ENCODE peak calls at places on chromosomes 16 and 17, in four cellular contexts. One of them, this sample, is unnamed.

GRCh38 chr17:17028059-17028877 is 14.0 kb upstream of the MPRIP start:
- DNase-seq in activated B cell treated with CpG ODN at 0.5 μM for 24 hours: no peak
- DNase-seq in left ventricle myocardium inferior: peak; percentile 77
- DNase-seq in keratinocyte: peak; percentile 92
- DNase-seq in this sample: no peak

GRCh38 chr17:50297407-50297865 is 23.2 kb downstream of the TMEM92 start:
- DNase-seq in activated B cell treated with CpG ODN at 0.5 μM for 24 hours: peak; percentile 67
- DNase-seq in left ventricle myocardium inferior: peak; percentile 64
- DNase-seq in keratinocyte: no peak
- DNase-seq in this sample: peak; percentile 75

GRCh38 chr16:17199135-17199534 is 271.6 kb downstream of the XYLT1 start:
- DNase-seq in activated B cell treated with CpG ODN at 0.5 μM for 24 hours: no peak
- DNase-seq in left ventricle myocardium inferior: no peak
- DNase-seq in keratinocyte: no peak
- DNase-seq in this sample: no peak

GRCh38 chr16:82782715-82783251 is 156.0 kb downstream of the CDH13 start:
- DNase-seq in activated B cell treated with CpG ODN at 0.5 μM for 24 hours: no peak
- DNase-seq in left ventricle myocardium inferior: peak; percentile 27
- DNase-seq in keratinocyte: no peak
- DNase-seq in this sample: no peak

GRCh38 chr17:75814021-75814395 is 29.4 kb downstream of the UNK start:
- DNase-seq in activated B cell treated with CpG ODN at 0.5 μM for 24 hours: no peak
- DNase-seq in left ventricle myocardium inferior: no peak
- DNase-seq in keratinocyte: no peak
- DNase-seq in this sample: no peak

GRCh38 chr16:88833086-88833485 is 21.4 kb upstream of the APRT start:
- DNase-seq in activated B cell treated with CpG ODN at 0.5 μM for 24 hours: no peak
- DNase-seq in left ventricle myocardium inferior: no peak
- DNase-seq in keratinocyte: no peak
- DNase-seq in this sample: no peak

GRCh38 chr16:29862383-29862883 is 593 bp downstream of the CDIPT start:
- DNase-seq in activated B cell treated with CpG ODN at 0.5 μM for 24 hours: no peak
- DNase-seq in left ventricle myocardium inferior: peak; percentile 24
- DNase-seq in keratinocyte: no peak
- DNase-seq in this sample: no peak

GRCh38 chr16:85554114-85554790 is 58.9 kb upstream of the GSE1 start:
- DNase-seq in activated B cell treated with CpG ODN at 0.5 μM for 24 hours: peak; percentile 45
- DNase-seq in left ventricle myocardium inferior: peak; percentile 67
- DNase-seq in keratinocyte: peak; percentile 23
- DNase-seq in this sample: peak; percentile 78

GRCh38 chr16:1045363-1046270 is 26.9 kb upstream of the SSTR5 start:
- DNase-seq in activated B cell treated with CpG ODN at 0.5 μM for 24 hours: no peak
- DNase-seq in left ventricle myocardium inferior: no peak
- DNase-seq in keratinocyte: no peak
- DNase-seq in this sample: no peak

GRCh38 chr17:39579318-39580081 is 28.2 kb downstream of the NEUROD2 start:
- DNase-seq in activated B cell treated with CpG ODN at 0.5 μM for 24 hours: no peak
- DNase-seq in left ventricle myocardium inferior: peak; percentile 68
- DNase-seq in keratinocyte: no peak
- DNase-seq in this sample: no peak

GRCh38 chr17:57707892-57708291 is 37.2 kb downstream of the CCDC182 start:
- DNase-seq in activated B cell treated with CpG ODN at 0.5 μM for 24 hours: no peak
- DNase-seq in left ventricle myocardium inferior: no peak
- DNase-seq in keratinocyte: no peak
- DNase-seq in this sample: no peak

GRCh38 chr16:47424846-47425245 is 36.0 kb downstream of the ITFG1 start:
- DNase-seq in activated B cell treated with CpG ODN at 0.5 μM for 24 hours: no peak
- DNase-seq in left ventricle myocardium inferior: no peak
- DNase-seq in keratinocyte: no peak
- DNase-seq in this sample: no peak

GRCh38 chr17:49966767-49967166 is 2.2 kb upstream of the DLX4 start:
- DNase-seq in activated B cell treated with CpG ODN at 0.5 μM for 24 hours: no peak
- DNase-seq in left ventricle myocardium inferior: no peak
- DNase-seq in keratinocyte: no peak
- DNase-seq in this sample: no peak

GRCh38 chr17:17752822-17753448 is 71.7 kb downstream of the RAI1 start:
- DNase-seq in activated B cell treated with CpG ODN at 0.5 μM for 24 hours: no peak
- DNase-seq in left ventricle myocardium inferior: no peak
- DNase-seq in keratinocyte: no peak
- DNase-seq in this sample: no peak

GRCh38 chr16:70252355-70252988 is 732 bp upstream of the EXOSC6 start:
- DNase-seq in activated B cell treated with CpG ODN at 0.5 μM for 24 hours: no peak
- DNase-seq in left ventricle myocardium inferior: no peak
- DNase-seq in keratinocyte: no peak
- DNase-seq in this sample: no peak
- TF ChIP-seq CTCF in activated B cell treated with CpG ODN at 0.5 μM for 24 hours: no peak
- TF ChIP-seq CTCF in left ventricle myocardium inferior: no peak
- TF ChIP-seq CTCF in keratinocyte: peak; percentile 69
- TF ChIP-seq CTCF in this sample: no peak

DNA sequence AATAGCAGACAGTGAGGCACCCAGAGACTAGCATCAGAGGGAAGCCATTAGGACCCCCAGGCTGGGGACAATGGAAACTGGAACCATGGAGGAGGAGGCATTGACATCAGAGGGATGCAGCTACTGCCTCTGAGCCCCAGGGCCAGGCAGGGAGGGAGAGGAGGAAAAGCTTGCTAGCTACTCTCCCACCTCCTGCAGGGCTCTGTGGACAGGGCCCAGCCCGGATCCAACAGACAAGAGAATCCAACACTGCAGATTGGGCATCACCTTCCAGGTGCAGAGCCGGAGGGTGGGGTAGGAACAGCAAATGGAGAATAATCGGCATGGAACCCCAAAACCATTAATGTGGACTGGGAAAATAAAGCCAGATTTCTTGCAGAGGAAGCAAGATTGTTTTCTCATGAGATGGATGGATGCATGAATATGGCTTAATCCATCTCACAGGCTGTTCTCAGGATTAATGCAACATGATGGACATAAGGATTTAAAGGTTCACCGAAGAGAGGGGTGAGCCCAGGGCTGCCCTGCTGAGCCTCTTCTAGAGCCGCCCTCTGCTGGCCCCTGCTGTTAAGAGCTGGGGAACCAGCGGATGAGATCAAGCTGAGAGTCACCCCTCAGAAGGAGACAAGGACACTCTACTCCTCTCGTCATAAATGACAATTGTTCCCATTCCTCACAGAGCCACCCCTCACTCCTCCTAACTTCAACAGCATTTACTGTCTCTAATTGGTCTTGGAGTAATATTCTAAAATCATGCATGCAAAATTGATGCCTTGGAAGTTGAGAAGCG is 48.8 kb downstream of the DNAH3 start:
- DNase-seq in activated B cell treated with CpG ODN at 0.5 μM for 24 hours: no peak
- DNase-seq in left ventricle myocardium inferior: peak; percentile 21
- DNase-seq in keratinocyte: no peak
- DNase-seq in this sample: no peak
- TF ChIP-seq CTCF in activated B cell treated with CpG ODN at 0.5 μM for 24 hours: no peak
- TF ChIP-seq CTCF in left ventricle myocardium inferior: peak; percentile 63
- TF ChIP-seq CTCF in keratinocyte: peak; percentile 37
- TF ChIP-seq CTCF in this sample: no peak

DNA sequence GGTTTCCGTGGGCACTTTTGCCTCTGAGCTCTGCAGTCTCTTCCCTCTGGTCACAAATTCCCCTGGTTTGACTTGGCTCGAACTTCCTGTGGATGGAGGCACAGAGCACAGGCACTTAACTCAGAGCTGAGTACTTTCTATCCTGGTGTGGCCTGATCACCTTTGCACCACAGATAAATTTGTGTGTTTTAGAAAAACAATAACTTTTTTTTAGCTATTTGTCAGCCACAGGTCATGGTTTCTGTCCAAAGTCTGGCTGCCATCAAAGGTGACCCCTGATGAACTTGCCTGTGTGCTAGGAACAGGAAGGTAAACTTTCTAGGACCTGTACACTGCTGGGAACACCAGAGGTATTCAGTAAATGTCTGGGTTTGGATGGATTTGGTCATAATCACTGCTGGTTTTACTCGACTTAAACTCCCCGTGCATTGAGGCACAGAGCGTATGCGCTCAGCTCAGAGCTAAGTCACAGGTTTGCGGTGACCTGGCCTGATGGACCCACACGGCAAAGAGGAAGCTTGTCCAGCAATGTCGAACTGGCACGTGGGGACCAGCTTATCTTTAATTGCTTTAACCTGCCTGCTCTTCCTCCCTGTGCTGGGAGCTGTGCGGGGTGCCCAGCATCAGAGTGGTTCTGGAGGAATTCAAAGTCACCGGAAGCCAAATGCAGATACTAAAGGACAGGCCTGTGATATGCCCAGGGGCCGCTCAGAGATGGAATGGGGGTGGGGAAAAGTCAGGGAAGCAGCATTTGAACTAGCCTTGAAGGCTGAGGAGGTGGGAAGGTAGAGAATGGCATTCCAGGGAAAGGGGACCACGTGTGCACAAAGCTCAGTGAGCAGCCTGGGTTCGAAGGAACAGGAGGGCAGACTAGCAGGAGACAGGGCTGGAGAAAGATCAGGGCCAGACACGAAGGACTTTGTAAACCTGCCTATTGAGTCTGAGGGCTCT is 12.9 kb downstream of the SLC13A5 start:
- DNase-seq in activated B cell treated with CpG ODN at 0.5 μM for 24 hours: no peak
- DNase-seq in left ventricle myocardium inferior: no peak
- DNase-seq in keratinocyte: no peak
- DNase-seq in this sample: no peak
- TF ChIP-seq CTCF in activated B cell treated with CpG ODN at 0.5 μM for 24 hours: no peak
- TF ChIP-seq CTCF in left ventricle myocardium inferior: no peak
- TF ChIP-seq CTCF in keratinocyte: no peak
- TF ChIP-seq CTCF in this sample: no peak

DNA sequence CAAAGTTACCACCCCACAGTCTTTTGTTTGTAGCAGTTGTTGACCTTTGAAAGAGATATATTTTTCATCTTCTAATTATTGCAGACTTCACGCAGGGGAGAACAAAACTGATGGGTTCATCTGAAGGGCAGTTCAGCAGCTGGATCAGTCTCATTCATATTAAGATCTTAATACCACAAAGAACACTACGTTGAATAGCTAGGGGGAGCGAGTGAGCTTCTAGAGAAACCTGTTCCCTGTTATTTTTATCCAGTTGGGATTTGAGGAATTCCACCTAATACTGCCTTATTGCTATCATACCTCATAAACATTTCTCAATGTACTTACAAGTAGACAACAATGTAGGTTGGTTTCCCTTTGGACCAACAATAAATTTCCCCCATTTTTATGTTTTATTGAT is 306.1 kb upstream of the KIF2B start:
- DNase-seq in activated B cell treated with CpG ODN at 0.5 μM for 24 hours: no peak
- DNase-seq in left ventricle myocardium inferior: no peak
- DNase-seq in keratinocyte: no peak
- DNase-seq in this sample: no peak
- TF ChIP-seq CTCF in activated B cell treated with CpG ODN at 0.5 μM for 24 hours: no peak
- TF ChIP-seq CTCF in left ventricle myocardium inferior: no peak
- TF ChIP-seq CTCF in keratinocyte: peak; percentile 28
- TF ChIP-seq CTCF in this sample: no peak

DNA sequence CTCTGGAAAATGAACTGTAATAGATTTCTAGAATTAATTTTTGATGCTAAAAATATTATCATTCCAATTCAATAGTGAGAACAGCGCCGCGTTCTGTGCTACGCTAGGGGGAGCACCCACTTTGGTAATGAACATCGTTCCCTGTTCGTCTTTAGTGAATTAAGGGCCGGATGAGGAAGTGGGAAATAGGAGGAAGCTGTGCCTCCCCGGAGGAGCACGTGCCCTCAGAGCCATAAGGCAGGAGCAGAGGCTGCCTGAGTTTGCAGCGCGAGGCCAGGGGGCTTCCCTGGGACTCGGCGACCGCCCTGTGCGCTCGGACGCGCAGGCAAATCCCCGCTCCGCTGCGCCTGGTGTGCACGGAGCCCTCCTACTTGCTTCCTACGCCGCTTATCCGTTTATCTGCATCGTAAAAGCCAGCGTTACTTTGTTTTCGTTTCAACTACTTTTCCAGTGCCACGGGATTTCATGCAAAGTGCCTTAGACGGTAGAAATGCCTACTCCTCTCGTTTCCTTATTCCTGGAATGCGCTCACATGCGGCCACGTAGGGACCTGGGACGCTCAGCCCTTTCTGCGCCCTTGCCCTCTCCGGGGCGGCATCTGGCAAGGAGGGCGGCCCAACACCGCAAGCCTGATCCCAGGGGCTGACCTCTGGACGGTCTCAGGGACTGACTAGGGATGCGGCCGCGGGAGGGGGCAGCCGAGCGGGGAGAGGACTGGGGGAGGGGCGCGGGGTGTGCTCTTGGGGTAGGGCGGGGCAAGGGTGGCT is 76.4 kb downstream of the KCNJ12 start:
- DNase-seq in activated B cell treated with CpG ODN at 0.5 μM for 24 hours: no peak
- DNase-seq in left ventricle myocardium inferior: peak; percentile 49
- DNase-seq in keratinocyte: peak; percentile 19
- DNase-seq in this sample: peak; percentile 74
- TF ChIP-seq CTCF in activated B cell treated with CpG ODN at 0.5 μM for 24 hours: no peak
- TF ChIP-seq CTCF in left ventricle myocardium inferior: peak; percentile 77
- TF ChIP-seq CTCF in keratinocyte: peak; percentile 63
- TF ChIP-seq CTCF in this sample: peak; percentile 76

GRCh38 chr17:79109584-79109983 is 35.0 kb downstream of the ENGASE start:
- DNase-seq in activated B cell treated with CpG ODN at 0.5 μM for 24 hours: no peak
- DNase-seq in left ventricle myocardium inferior: no peak
- DNase-seq in keratinocyte: no peak
- DNase-seq in this sample: no peak
- TF ChIP-seq CTCF in activated B cell treated with CpG ODN at 0.5 μM for 24 hours: no peak
- TF ChIP-seq CTCF in left ventricle myocardium inferior: no peak
- TF ChIP-seq CTCF in keratinocyte: peak; percentile 15
- TF ChIP-seq CTCF in this sample: no peak